ENCODE peak calls at places on chromosomes 1 and 21, in seven cellular contexts. One of them, this sample, is unnamed.

GRCh38 chr1:112114540-112114939 is 125.1 kb upstream of the KCND3 start:
- DNase-seq in Caco-2: no peak
- DNase-seq in nucleus accumbens: no peak
- DNase-seq in GM12891: no peak
- DNase-seq in NCI-H1436: no peak
- DNase-seq in left cardiac atrium: no peak
- DNase-seq in Calu3: no peak
- DNase-seq in this sample: no peak

GRCh38 chr1:97277891-97278662 is 556.5 kb downstream of the PTBP2 start:
- DNase-seq in Caco-2: no peak
- DNase-seq in nucleus accumbens: no peak
- DNase-seq in GM12891: no peak
- DNase-seq in NCI-H1436: no peak
- DNase-seq in left cardiac atrium: no peak
- DNase-seq in Calu3: no peak
- DNase-seq in this sample: no peak

GRCh38 chr1:218886472-218886871 is 287.2 kb upstream of the LYPLAL1 start:
- DNase-seq in Caco-2: no peak
- DNase-seq in nucleus accumbens: peak
- DNase-seq in GM12891: no peak
- DNase-seq in NCI-H1436: no peak
- DNase-seq in left cardiac atrium: peak
- DNase-seq in Calu3: no peak
- DNase-seq in this sample: peak

GRCh38 chr1:176880954-176881595 is 283.4 kb downstream of the ASTN1 start:
- DNase-seq in Caco-2: peak
- DNase-seq in nucleus accumbens: no peak
- DNase-seq in GM12891: peak
- DNase-seq in NCI-H1436: peak
- DNase-seq in left cardiac atrium: peak
- DNase-seq in Calu3: peak
- DNase-seq in this sample: peak

GRCh38 chr1:66341446-66342089 is 192.4 kb upstream of the SGIP1 start:
- DNase-seq in Caco-2: no peak
- DNase-seq in nucleus accumbens: no peak
- DNase-seq in GM12891: no peak
- DNase-seq in NCI-H1436: no peak
- DNase-seq in left cardiac atrium: no peak
- DNase-seq in Calu3: no peak
- DNase-seq in this sample: no peak

GRCh38 chr1:116909511-116910378 is at the start of gene PTGFRN:
- DNase-seq in Caco-2: peak
- DNase-seq in nucleus accumbens: peak
- DNase-seq in GM12891: peak
- DNase-seq in NCI-H1436: no peak
- DNase-seq in left cardiac atrium: peak
- DNase-seq in Calu3: peak
- DNase-seq in this sample: peak

GRCh38 chr1:68375919-68376318 is 73.8 kb downstream of the RPE65 start:
- DNase-seq in Caco-2: no peak
- DNase-seq in nucleus accumbens: no peak
- DNase-seq in GM12891: no peak
- DNase-seq in NCI-H1436: no peak
- DNase-seq in left cardiac atrium: no peak
- DNase-seq in Calu3: no peak
- DNase-seq in this sample: no peak

GRCh38 chr1:4016351-4017130 is 116.5 kb upstream of the C1orf174 start:
- DNase-seq in Caco-2: no peak
- DNase-seq in nucleus accumbens: no peak
- DNase-seq in GM12891: no peak
- DNase-seq in NCI-H1436: no peak
- DNase-seq in left cardiac atrium: no peak
- DNase-seq in Calu3: no peak
- DNase-seq in this sample: peak

GRCh38 chr21:39660191-39660590 is 47.5 kb downstream of the B3GALT5 start:
- DNase-seq in Caco-2: no peak
- DNase-seq in nucleus accumbens: no peak
- DNase-seq in GM12891: no peak
- DNase-seq in NCI-H1436: no peak
- DNase-seq in left cardiac atrium: peak
- DNase-seq in Calu3: no peak
- DNase-seq in this sample: no peak

GRCh38 chr1:9201421-9202239 is 32.9 kb upstream of the H6PD start:
- DNase-seq in Caco-2: no peak
- DNase-seq in nucleus accumbens: no peak
- DNase-seq in GM12891: no peak
- DNase-seq in NCI-H1436: no peak
- DNase-seq in left cardiac atrium: peak
- DNase-seq in Calu3: no peak
- DNase-seq in this sample: peak

GRCh38 chr1:24743404-24744211 is 1.6 kb upstream of the CLIC4 start:
- DNase-seq in Caco-2: peak
- DNase-seq in nucleus accumbens: no peak
- DNase-seq in GM12891: no peak
- DNase-seq in NCI-H1436: no peak
- DNase-seq in left cardiac atrium: no peak
- DNase-seq in Calu3: no peak
- DNase-seq in this sample: no peak

GRCh38 chr1:19315378-19316206 is 3.5 kb downstream of the SLC66A1 start:
- DNase-seq in Caco-2: no peak
- DNase-seq in nucleus accumbens: no peak
- DNase-seq in GM12891: peak
- DNase-seq in NCI-H1436: no peak
- DNase-seq in left cardiac atrium: no peak
- DNase-seq in Calu3: no peak
- DNase-seq in this sample: no peak

GRCh38 chr1:16979475-16980327 is 719 bp downstream of the MFAP2 start:
- DNase-seq in Caco-2: no peak
- DNase-seq in nucleus accumbens: no peak
- DNase-seq in GM12891: no peak
- DNase-seq in NCI-H1436: no peak
- DNase-seq in left cardiac atrium: no peak
- DNase-seq in Calu3: no peak
- DNase-seq in this sample: no peak

GRCh38 chr1:100360790-100361232 is 8.5 kb downstream of the CDC14A start:
- DNase-seq in Caco-2: no peak
- DNase-seq in nucleus accumbens: no peak
- DNase-seq in GM12891: no peak
- DNase-seq in NCI-H1436: no peak
- DNase-seq in left cardiac atrium: peak
- DNase-seq in Calu3: no peak
- DNase-seq in this sample: no peak

GRCh38 chr21:22758478-22758877 is 1760.3 kb downstream of the NCAM2 start:
- DNase-seq in Caco-2: no peak
- DNase-seq in nucleus accumbens: no peak
- DNase-seq in GM12891: no peak
- DNase-seq in NCI-H1436: no peak
- DNase-seq in left cardiac atrium: no peak
- DNase-seq in Calu3: no peak
- DNase-seq in this sample: no peak

GRCh38 chr1:52677407-52677806 is 20.7 kb downstream of the COA7 start:
- DNase-seq in Caco-2: no peak
- DNase-seq in nucleus accumbens: no peak
- DNase-seq in GM12891: no peak
- DNase-seq in NCI-H1436: no peak
- DNase-seq in left cardiac atrium: peak
- DNase-seq in Calu3: no peak
- DNase-seq in this sample: no peak

GRCh38 chr1:153030895-153031294 is at the start of gene SPRR1B:
- DNase-seq in Caco-2: no peak
- DNase-seq in nucleus accumbens: no peak
- DNase-seq in GM12891: no peak
- DNase-seq in NCI-H1436: no peak
- DNase-seq in left cardiac atrium: no peak
- DNase-seq in Calu3: peak
- DNase-seq in this sample: no peak

GRCh38 chr1:197029749-197030148 is 37.3 kb downstream of the F13B start:
- DNase-seq in Caco-2: no peak
- DNase-seq in nucleus accumbens: no peak
- DNase-seq in GM12891: no peak
- DNase-seq in NCI-H1436: no peak
- DNase-seq in left cardiac atrium: no peak
- DNase-seq in Calu3: no peak
- DNase-seq in this sample: no peak

GRCh38 chr1:38888423-38889333 is 7.3 kb upstream of the GJA9 start:
- DNase-seq in Caco-2: no peak
- DNase-seq in nucleus accumbens: no peak
- DNase-seq in GM12891: no peak
- DNase-seq in NCI-H1436: no peak
- DNase-seq in left cardiac atrium: no peak
- DNase-seq in Calu3: no peak
- DNase-seq in this sample: no peak

GRCh38 chr1:33295450-33296081 is 25.3 kb downstream of the A3GALT2 start:
- DNase-seq in Caco-2: peak
- DNase-seq in nucleus accumbens: peak
- DNase-seq in GM12891: peak
- DNase-seq in NCI-H1436: peak
- DNase-seq in left cardiac atrium: peak
- DNase-seq in Calu3: peak
- DNase-seq in this sample: peak

GRCh38 chr1:167629681-167630567 is at the start of gene RCSD1:
- DNase-seq in Caco-2: no peak
- DNase-seq in nucleus accumbens: no peak
- DNase-seq in GM12891: peak
- DNase-seq in NCI-H1436: no peak
- DNase-seq in left cardiac atrium: peak
- DNase-seq in Calu3: peak
- DNase-seq in this sample: peak

GRCh38 chr1:88985033-88985432 is 7.4 kb downstream of the KYAT3 start:
- DNase-seq in Caco-2: no peak
- DNase-seq in nucleus accumbens: no peak
- DNase-seq in GM12891: no peak
- DNase-seq in NCI-H1436: peak
- DNase-seq in left cardiac atrium: peak
- DNase-seq in Calu3: peak
- DNase-seq in this sample: no peak

GRCh38 chr1:85601930-85602329 is 21.4 kb downstream of the CCN1 start:
- DNase-seq in Caco-2: no peak
- DNase-seq in nucleus accumbens: no peak
- DNase-seq in GM12891: no peak
- DNase-seq in NCI-H1436: no peak
- DNase-seq in left cardiac atrium: no peak
- DNase-seq in Calu3: no peak
- DNase-seq in this sample: no peak

GRCh38 chr1:63112155-63112914 is 210.0 kb upstream of the FOXD3 start:
- DNase-seq in Caco-2: no peak
- DNase-seq in nucleus accumbens: no peak
- DNase-seq in GM12891: no peak
- DNase-seq in NCI-H1436: no peak
- DNase-seq in left cardiac atrium: no peak
- DNase-seq in Calu3: no peak
- DNase-seq in this sample: no peak

GRCh38 chr21:46388206-46388880 is 64.4 kb downstream of the PCNT start:
- DNase-seq in Caco-2: no peak
- DNase-seq in nucleus accumbens: no peak
- DNase-seq in GM12891: no peak
- DNase-seq in NCI-H1436: no peak
- DNase-seq in left cardiac atrium: no peak
- DNase-seq in Calu3: no peak
- DNase-seq in this sample: no peak

GRCh38 chr1:84434081-84434755 is 35.9 kb downstream of the DNASE2B start:
- DNase-seq in Caco-2: no peak
- DNase-seq in nucleus accumbens: no peak
- DNase-seq in GM12891: no peak
- DNase-seq in NCI-H1436: no peak
- DNase-seq in left cardiac atrium: no peak
- DNase-seq in Calu3: peak
- DNase-seq in this sample: no peak

GRCh38 chr21:34603002-34603709 is 11.8 kb downstream of the RCAN1 start:
- DNase-seq in Caco-2: peak
- DNase-seq in nucleus accumbens: peak
- DNase-seq in GM12891: peak
- DNase-seq in NCI-H1436: peak
- DNase-seq in left cardiac atrium: peak
- DNase-seq in Calu3: peak
- DNase-seq in this sample: peak

GRCh38 chr1:27872802-27873665 is 690 bp downstream of the THEMIS2 start:
- DNase-seq in Caco-2: no peak
- DNase-seq in nucleus accumbens: no peak
- DNase-seq in GM12891: no peak
- DNase-seq in NCI-H1436: no peak
- DNase-seq in left cardiac atrium: no peak
- DNase-seq in Calu3: peak
- DNase-seq in this sample: no peak

GRCh38 chr1:155082941-155083541 is 4.4 kb downstream of the EFNA3 start:
- DNase-seq in Caco-2: no peak
- DNase-seq in nucleus accumbens: no peak
- DNase-seq in GM12891: no peak
- DNase-seq in NCI-H1436: no peak
- DNase-seq in left cardiac atrium: no peak
- DNase-seq in Calu3: peak
- DNase-seq in this sample: no peak

GRCh38 chr1:242187816-242188215 is 188.9 kb upstream of the MAP1LC3C start:
- DNase-seq in Caco-2: no peak
- DNase-seq in nucleus accumbens: no peak
- DNase-seq in GM12891: no peak
- DNase-seq in NCI-H1436: no peak
- DNase-seq in left cardiac atrium: no peak
- DNase-seq in Calu3: no peak
- DNase-seq in this sample: no peak

GRCh38 chr1:242184955-242185354 is 186.1 kb upstream of the MAP1LC3C start:
- DNase-seq in Caco-2: no peak
- DNase-seq in nucleus accumbens: no peak
- DNase-seq in GM12891: no peak
- DNase-seq in NCI-H1436: no peak
- DNase-seq in left cardiac atrium: no peak
- DNase-seq in Calu3: no peak
- DNase-seq in this sample: no peak

GRCh38 chr21:31457675-31458074 is 113.6 kb upstream of the TIAM1 start:
- DNase-seq in Caco-2: no peak
- DNase-seq in nucleus accumbens: no peak
- DNase-seq in GM12891: no peak
- DNase-seq in NCI-H1436: no peak
- DNase-seq in left cardiac atrium: no peak
- DNase-seq in Calu3: no peak
- DNase-seq in this sample: no peak

GRCh38 chr1:35886606-35887431 is 3.8 kb downstream of the AGO1 start:
- DNase-seq in Caco-2: no peak
- DNase-seq in nucleus accumbens: no peak
- DNase-seq in GM12891: peak
- DNase-seq in NCI-H1436: no peak
- DNase-seq in left cardiac atrium: no peak
- DNase-seq in Calu3: no peak
- DNase-seq in this sample: no peak